ENCODE peak calls at places on chromosome 5, in six cellular contexts. One of them, this sample, is unnamed.

GRCh38 chr5:50947892-50948683 is 281.7 kb downstream of the PARP8 start:
- DNase-seq in T-helper 2 cell: no peak
- DNase-seq in SW480: no peak
- DNase-seq in T-helper 17 cell: no peak
- DNase-seq in renal cortical epithelial cell: no peak
- DNase-seq in astrocyte of the spinal cord: no peak
- DNase-seq in this sample: no peak

GRCh38 chr5:141182248-141182647 is at the start of gene PCDHB16:
- DNase-seq in SW480: no peak
- DNase-seq in T-helper 2 cell: no peak
- DNase-seq in astrocyte of the spinal cord: no peak
- DNase-seq in renal cortical epithelial cell: no peak
- DNase-seq in T-helper 17 cell: no peak
- DNase-seq in this sample: no peak

GRCh38 chr5:157266286-157267007 is 524 bp downstream of the CYFIP2 start:
- DNase-seq in renal cortical epithelial cell: no peak
- DNase-seq in T-helper 17 cell: peak
- DNase-seq in T-helper 2 cell: peak
- DNase-seq in SW480: peak
- DNase-seq in astrocyte of the spinal cord: no peak
- DNase-seq in this sample: peak

GRCh38 chr5:83281658-83282057 is 189.9 kb upstream of the VCAN start:
- DNase-seq in T-helper 17 cell: no peak
- DNase-seq in astrocyte of the spinal cord: peak
- DNase-seq in T-helper 2 cell: no peak
- DNase-seq in SW480: no peak
- DNase-seq in renal cortical epithelial cell: peak
- DNase-seq in this sample: no peak

GRCh38 chr5:154967419-154968024 is 26.6 kb downstream of the MRPL22 start:
- DNase-seq in renal cortical epithelial cell: peak
- DNase-seq in astrocyte of the spinal cord: peak
- DNase-seq in SW480: peak
- DNase-seq in T-helper 2 cell: no peak
- DNase-seq in T-helper 17 cell: no peak
- DNase-seq in this sample: no peak

GRCh38 chr5:101679816-101680215 is 616.3 kb downstream of the SLCO4C1 start:
- DNase-seq in T-helper 17 cell: no peak
- DNase-seq in T-helper 2 cell: no peak
- DNase-seq in SW480: no peak
- DNase-seq in astrocyte of the spinal cord: peak
- DNase-seq in renal cortical epithelial cell: peak
- DNase-seq in this sample: no peak

GRCh38 chr5:73193592-73193991 is 20.6 kb downstream of the TMEM174 start:
- DNase-seq in T-helper 17 cell: no peak
- DNase-seq in renal cortical epithelial cell: no peak
- DNase-seq in T-helper 2 cell: no peak
- DNase-seq in astrocyte of the spinal cord: no peak
- DNase-seq in SW480: no peak
- DNase-seq in this sample: no peak

GRCh38 chr5:178285399-178286225 is 53.0 kb upstream of the PHYKPL start:
- DNase-seq in SW480: no peak
- DNase-seq in astrocyte of the spinal cord: no peak
- DNase-seq in T-helper 2 cell: no peak
- DNase-seq in renal cortical epithelial cell: no peak
- DNase-seq in T-helper 17 cell: no peak
- DNase-seq in this sample: no peak

GRCh38 chr5:15027764-15028163 is 156.2 kb upstream of the ANKH start:
- DNase-seq in astrocyte of the spinal cord: no peak
- DNase-seq in T-helper 17 cell: no peak
- DNase-seq in T-helper 2 cell: no peak
- DNase-seq in renal cortical epithelial cell: no peak
- DNase-seq in SW480: no peak
- DNase-seq in this sample: no peak

GRCh38 chr5:103780794-103781193 is 218.2 kb upstream of the NUDT12 start:
- DNase-seq in SW480: no peak
- DNase-seq in T-helper 2 cell: no peak
- DNase-seq in renal cortical epithelial cell: no peak
- DNase-seq in astrocyte of the spinal cord: no peak
- DNase-seq in T-helper 17 cell: no peak
- DNase-seq in this sample: no peak

GRCh38 chr5:59758566-59758965 is 135.0 kb downstream of the PDE4D start:
- DNase-seq in T-helper 2 cell: no peak
- DNase-seq in renal cortical epithelial cell: peak
- DNase-seq in SW480: no peak
- DNase-seq in T-helper 17 cell: no peak
- DNase-seq in astrocyte of the spinal cord: no peak
- DNase-seq in this sample: no peak

GRCh38 chr5:124744170-124744911 is 2.1 kb downstream of the ZNF608 start:
- DNase-seq in renal cortical epithelial cell: no peak
- DNase-seq in T-helper 17 cell: no peak
- DNase-seq in T-helper 2 cell: no peak
- DNase-seq in SW480: peak
- DNase-seq in astrocyte of the spinal cord: peak
- DNase-seq in this sample: no peak

GRCh38 chr5:74516217-74516636 is 124.3 kb downstream of the ENC1 start:
- DNase-seq in renal cortical epithelial cell: peak
- DNase-seq in T-helper 2 cell: no peak
- DNase-seq in T-helper 17 cell: no peak
- DNase-seq in SW480: peak
- DNase-seq in astrocyte of the spinal cord: peak
- DNase-seq in this sample: no peak

GRCh38 chr5:120055858-120056257 is 408.2 kb upstream of the PRR16 start:
- DNase-seq in astrocyte of the spinal cord: peak
- DNase-seq in T-helper 17 cell: no peak
- DNase-seq in SW480: no peak
- DNase-seq in T-helper 2 cell: no peak
- DNase-seq in renal cortical epithelial cell: peak
- DNase-seq in this sample: no peak

GRCh38 chr5:138352722-138353549 is 451 bp downstream of the KDM3B start:
- DNase-seq in SW480: peak
- DNase-seq in renal cortical epithelial cell: no peak
- DNase-seq in T-helper 2 cell: peak
- DNase-seq in T-helper 17 cell: peak
- DNase-seq in astrocyte of the spinal cord: peak
- DNase-seq in this sample: peak

GRCh38 chr5:15727375-15727774 is 227.4 kb downstream of the FBXL7 start:
- DNase-seq in T-helper 2 cell: no peak
- DNase-seq in astrocyte of the spinal cord: no peak
- DNase-seq in SW480: no peak
- DNase-seq in T-helper 17 cell: no peak
- DNase-seq in renal cortical epithelial cell: no peak
- DNase-seq in this sample: no peak

GRCh38 chr5:77355074-77355473 is 137.0 kb downstream of the WDR41 start:
- DNase-seq in astrocyte of the spinal cord: no peak
- DNase-seq in T-helper 17 cell: no peak
- DNase-seq in T-helper 2 cell: no peak
- DNase-seq in SW480: no peak
- DNase-seq in renal cortical epithelial cell: no peak
- DNase-seq in this sample: no peak

GRCh38 chr5:43482490-43483064 is 1.1 kb downstream of the TMEM267 start:
- DNase-seq in T-helper 17 cell: no peak
- DNase-seq in T-helper 2 cell: no peak
- DNase-seq in SW480: peak
- DNase-seq in astrocyte of the spinal cord: peak
- DNase-seq in renal cortical epithelial cell: peak
- DNase-seq in this sample: no peak

GRCh38 chr5:176608937-176609723 is 826 bp downstream of the GPRIN1 start:
- DNase-seq in astrocyte of the spinal cord: no peak
- DNase-seq in T-helper 2 cell: no peak
- DNase-seq in SW480: peak
- DNase-seq in T-helper 17 cell: no peak
- DNase-seq in renal cortical epithelial cell: peak
- DNase-seq in this sample: no peak

GRCh38 chr5:1732955-1733354 is 66.7 kb downstream of the MRPL36 start:
- DNase-seq in T-helper 17 cell: no peak
- DNase-seq in astrocyte of the spinal cord: no peak
- DNase-seq in T-helper 2 cell: no peak
- DNase-seq in SW480: no peak
- DNase-seq in renal cortical epithelial cell: no peak
- DNase-seq in this sample: no peak

GRCh38 chr5:40853632-40854192 is 12.5 kb downstream of the CARD6 start:
- DNase-seq in T-helper 2 cell: no peak
- DNase-seq in astrocyte of the spinal cord: no peak
- DNase-seq in SW480: no peak
- DNase-seq in T-helper 17 cell: no peak
- DNase-seq in renal cortical epithelial cell: peak
- DNase-seq in this sample: no peak

GRCh38 chr5:14342306-14342705 is 199.2 kb downstream of the TRIO start:
- DNase-seq in renal cortical epithelial cell: peak
- DNase-seq in T-helper 2 cell: no peak
- DNase-seq in T-helper 17 cell: no peak
- DNase-seq in astrocyte of the spinal cord: no peak
- DNase-seq in SW480: no peak
- DNase-seq in this sample: no peak

GRCh38 chr5:10596310-10596703 is 32.4 kb downstream of the ANKRD33B start:
- DNase-seq in T-helper 2 cell: no peak
- DNase-seq in astrocyte of the spinal cord: no peak
- DNase-seq in renal cortical epithelial cell: no peak
- DNase-seq in SW480: no peak
- DNase-seq in T-helper 17 cell: no peak
- DNase-seq in this sample: no peak

GRCh38 chr5:119033135-119033534 is 37.8 kb upstream of the DMXL1 start:
- DNase-seq in T-helper 17 cell: no peak
- DNase-seq in astrocyte of the spinal cord: no peak
- DNase-seq in T-helper 2 cell: no peak
- DNase-seq in renal cortical epithelial cell: no peak
- DNase-seq in SW480: no peak
- DNase-seq in this sample: no peak

GRCh38 chr5:74903165-74903787 is 37.1 kb upstream of the FAM169A start:
- DNase-seq in renal cortical epithelial cell: peak
- DNase-seq in astrocyte of the spinal cord: no peak
- DNase-seq in SW480: peak
- DNase-seq in T-helper 17 cell: peak
- DNase-seq in T-helper 2 cell: no peak
- DNase-seq in this sample: no peak

GRCh38 chr5:39423331-39423751 is 1.4 kb downstream of the DAB2 start:
- DNase-seq in T-helper 2 cell: no peak
- DNase-seq in T-helper 17 cell: no peak
- DNase-seq in SW480: no peak
- DNase-seq in renal cortical epithelial cell: peak
- DNase-seq in astrocyte of the spinal cord: no peak
- DNase-seq in this sample: no peak

GRCh38 chr5:54570923-54571322 is 53.4 kb downstream of the SNX18 start:
- DNase-seq in T-helper 17 cell: no peak
- DNase-seq in renal cortical epithelial cell: peak
- DNase-seq in T-helper 2 cell: no peak
- DNase-seq in astrocyte of the spinal cord: peak
- DNase-seq in SW480: no peak
- DNase-seq in this sample: no peak